ENCODE peak calls at places on chromosomes 16 and 17, in eight cellular contexts. Q, F, B, J, Z, X, P and V are unnamed samples. For H3K4me1, the result is how much of the 10 kb centered on the place peaks cover.

GRCh38 chr17:45740553-45741330 is 43.4 kb upstream of the CRHR1 start:
- DNase-seq in Q (no peak), F (peak), B (no peak), J (peak), Z (no peak), X (no peak), P (peak), V (peak)

GRCh38 chr17:56009795-56010715 is 143.2 kb upstream of the ANKFN1 start:
- DNase-seq in Q (peak), F (no peak), B (no peak), J (no peak), Z (no peak), X (no peak), P (no peak), V (no peak)

GRCh38 chr17:82110298-82110697 is 12.3 kb upstream of the FASN start:
- DNase-seq in Q (no peak), F (no peak), B (no peak), J (no peak), Z (no peak), X (no peak), P (no peak), V (no peak)

GRCh38 chr17:56096026-56096807 is 57.1 kb upstream of the ANKFN1 start:
- DNase-seq in Q (no peak), F (no peak), B (no peak), J (no peak), Z (no peak), X (no peak), P (no peak), V (no peak)

GRCh38 chr17:206941-207560 is 25.6 kb upstream of the DOC2B start:
- DNase-seq in Q (no peak), F (no peak), B (no peak), J (no peak), Z (no peak), X (no peak), P (no peak), V (peak)

GRCh38 chr17:18246880-18247612 is 11.5 kb downstream of the FLII start:
- DNase-seq in Q (no peak), F (no peak), B (peak), J (peak), Z (no peak), X (peak), P (no peak), V (peak)

GRCh38 chr16:84780977-84781376 is 38.8 kb upstream of the CRISPLD2 start:
- DNase-seq in Q (no peak), F (no peak), B (no peak), J (no peak), Z (no peak), X (no peak), P (no peak), V (peak)

GRCh38 chr16:3454631-3455147 is 11.2 kb downstream of the NAA60 start:
- DNase-seq in Q (no peak), F (no peak), B (no peak), J (no peak), Z (no peak), X (no peak), P (no peak), V (no peak)

GRCh38 chr17:57607553-57608120 is 137.5 kb downstream of the CCDC182 start:
- DNase-seq in Q (no peak), F (no peak), B (no peak), J (no peak), Z (no peak), X (no peak), P (peak), V (no peak)

GRCh38 chr17:79188048-79188447 is 113.4 kb downstream of the ENGASE start:
- DNase-seq in Q (no peak), F (peak), B (no peak), J (peak), Z (no peak), X (no peak), P (no peak), V (no peak)

GRCh38 chr17:33927732-33928133 is 327.4 kb upstream of the CCL2 start:
- DNase-seq in Q (no peak), F (no peak), B (no peak), J (no peak), Z (no peak), X (no peak), P (no peak), V (no peak)

GRCh38 chr17:51076821-51077220 is 43.8 kb downstream of the SPAG9 start:
- DNase-seq in Q (no peak), F (no peak), B (no peak), J (no peak), Z (no peak), X (no peak), P (no peak), V (no peak)

GRCh38 chr17:45270828-45271418 is 9.0 kb upstream of the SPATA32 start:
- DNase-seq in Q (no peak), F (no peak), B (no peak), J (peak), Z (no peak), X (no peak), P (no peak), V (no peak)

GRCh38 chr17:9432121-9432866 is 143.3 kb downstream of the STX8 start:
- DNase-seq in Q (no peak), F (no peak), B (no peak), J (no peak), Z (peak), X (no peak), P (no peak), V (no peak)

GRCh38 chr17:80025796-80026195 is 9.9 kb downstream of the TBC1D16 start:
- DNase-seq in Q (no peak), F (no peak), B (no peak), J (no peak), Z (no peak), X (no peak), P (no peak), V (no peak)

GRCh38 chr17:51103451-51103850 is 17.2 kb downstream of the SPAG9 start:
- DNase-seq in Q (no peak), F (no peak), B (no peak), J (no peak), Z (no peak), X (peak), P (no peak), V (no peak)

GRCh38 chr16:180921-181667 is 835 bp downstream of the HBQ1 start:
- DNase-seq in Q (no peak), F (peak), B (peak), J (peak), Z (peak), X (peak), P (peak), V (peak)
- TF ChIP-seq POLR2AphosphoS5 in Q (peak), F (peak), B (peak), J (peak), Z (no peak), X (no peak), P (no peak), V (peak)

GRCh38 chr16:73065617-73066313 is 17.8 kb upstream of the ZFHX3 start:
- DNase-seq in Q (no peak), F (no peak), B (peak), J (peak), Z (no peak), X (no peak), P (no peak), V (peak)
- H3K4me1 ChIP-seq in Q (half or more), F (under half), B (half or more), J (under half), Z (under half), X (half or more), P (under half), V (half or more)

GRCh38 chr17:4818276-4818675 is 11.3 kb downstream of the PLD2 start:
- DNase-seq in Q (no peak), F (no peak), B (no peak), J (no peak), Z (no peak), X (no peak), P (no peak), V (no peak)
- TF ChIP-seq POLR2AphosphoS5 in Q (no peak), F (no peak), B (no peak), J (no peak), Z (no peak), X (no peak), P (no peak), V (no peak)

DNA sequence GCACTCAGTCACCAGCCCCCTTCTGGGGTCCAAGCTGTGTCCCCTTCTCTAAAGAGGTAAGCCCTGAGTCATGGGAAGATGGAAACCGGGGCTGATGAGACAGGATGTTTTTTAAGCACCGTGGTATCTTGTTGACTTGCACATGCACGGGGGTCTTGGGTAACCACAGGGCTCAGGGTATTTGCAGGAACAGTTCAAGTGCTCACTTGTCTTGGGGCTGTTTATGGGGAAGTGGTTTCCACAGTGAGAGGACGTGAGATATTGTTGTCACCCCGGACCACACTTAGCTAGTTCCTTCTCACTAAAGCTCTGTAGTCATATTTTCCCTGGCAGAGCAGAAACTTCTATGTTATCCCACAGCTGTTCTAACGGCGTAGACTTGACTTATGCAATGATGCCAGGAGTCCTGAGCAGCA is 7.7 kb downstream of the CCL3L1 start:
- DNase-seq in Q (no peak), F (no peak), B (peak), J (no peak), Z (peak), X (no peak), P (no peak), V (no peak)
- H3K4me1 ChIP-seq in Q (under half), F (under half), B (under half), J (under half), Z (under half), X (under half), P (under half), V (under half)